ENCODE peak calls at places on chromosomes 11 and 22, in four cellular contexts. One of them, this sample, is unnamed.

GRCh38 chr11:14458377-14458776 is 41.2 kb downstream of the COPB1 start:
- DNase-seq in GM12878: no peak
- DNase-seq in K562: no peak
- DNase-seq in HepG2: no peak
- DNase-seq in this sample: no peak

GRCh38 chr11:130666781-130667251 is 218.4 kb downstream of the ADAMTS15 start:
- DNase-seq in GM12878: no peak
- DNase-seq in HepG2: no peak
- DNase-seq in K562: no peak
- DNase-seq in this sample: no peak

GRCh38 chr11:44634401-44635281 is 69.2 kb downstream of the CD82 start:
- DNase-seq in K562: peak; percentile 69
- DNase-seq in HepG2: no peak
- DNase-seq in GM12878: no peak
- DNase-seq in this sample: peak; percentile 46

GRCh38 chr22:45731041-45731797 is 59.6 kb downstream of the ATXN10 start:
- DNase-seq in K562: no peak
- DNase-seq in GM12878: no peak
- DNase-seq in HepG2: no peak
- DNase-seq in this sample: no peak

GRCh38 chr11:9039194-9039593 is 35.4 kb upstream of the NRIP3 start:
- DNase-seq in GM12878: peak; percentile 19
- DNase-seq in K562: peak; percentile 10
- DNase-seq in HepG2: no peak
- DNase-seq in this sample: no peak

GRCh38 chr22:33746501-33746928 is 173.8 kb downstream of the LARGE1 start:
- DNase-seq in GM12878: no peak
- DNase-seq in K562: no peak
- DNase-seq in HepG2: peak; percentile 35
- DNase-seq in this sample: no peak

GRCh38 chr22:37999640-38000272 is 15.4 kb upstream of the SOX10 start:
- DNase-seq in HepG2: no peak
- DNase-seq in K562: peak; percentile 12
- DNase-seq in GM12878: no peak
- DNase-seq in this sample: peak; percentile 57

GRCh38 chr22:46446799-46447198 is 90.6 kb downstream of the CELSR1 start:
- DNase-seq in HepG2: no peak
- DNase-seq in GM12878: no peak
- DNase-seq in K562: no peak
- DNase-seq in this sample: peak; percentile 26

GRCh38 chr11:70839851-70840250 is 412.5 kb downstream of the SHANK2 start:
- DNase-seq in HepG2: no peak
- DNase-seq in GM12878: no peak
- DNase-seq in K562: no peak
- DNase-seq in this sample: no peak

GRCh38 chr11:13208921-13209320 is 68.7 kb upstream of the BMAL1 start:
- DNase-seq in GM12878: no peak
- DNase-seq in HepG2: no peak
- DNase-seq in K562: no peak
- DNase-seq in this sample: no peak

GRCh38 chr22:48322907-48323306 is 1504.8 kb downstream of the BRD1 start:
- DNase-seq in K562: no peak
- DNase-seq in GM12878: no peak
- DNase-seq in HepG2: no peak
- DNase-seq in this sample: no peak

GRCh38 chr11:71086687-71087258 is 165.6 kb downstream of the SHANK2 start:
- DNase-seq in K562: peak; percentile 21
- DNase-seq in HepG2: peak; percentile 34
- DNase-seq in GM12878: no peak
- DNase-seq in this sample: peak; percentile 34

GRCh38 chr11:23278121-23278520 is 417.8 kb upstream of the CCDC179 start:
- DNase-seq in HepG2: no peak
- DNase-seq in GM12878: no peak
- DNase-seq in K562: no peak
- DNase-seq in this sample: no peak

GRCh38 chr11:20278727-20279126 is 84.8 kb upstream of the HTATIP2 start:
- DNase-seq in K562: no peak
- DNase-seq in GM12878: no peak
- DNase-seq in HepG2: no peak
- DNase-seq in this sample: no peak

GRCh38 chr11:121035169-121035755 is 11.4 kb downstream of the TBCEL start:
- DNase-seq in HepG2: no peak
- DNase-seq in GM12878: no peak
- DNase-seq in K562: no peak
- DNase-seq in this sample: no peak

GRCh38 chr22:49636214-49636613 is 191.5 kb downstream of the BRD1 start:
- DNase-seq in GM12878: no peak
- DNase-seq in HepG2: no peak
- DNase-seq in K562: no peak
- DNase-seq in this sample: no peak

GRCh38 chr11:74154621-74155281 is 16.1 kb downstream of the C2CD3 start:
- DNase-seq in GM12878: no peak
- DNase-seq in K562: no peak
- DNase-seq in HepG2: no peak
- DNase-seq in this sample: no peak

GRCh38 chr11:6576471-6577373 is 26.7 kb downstream of the RRP8 start:
- DNase-seq in HepG2: no peak
- DNase-seq in K562: no peak
- DNase-seq in GM12878: no peak
- DNase-seq in this sample: no peak

GRCh38 chr22:25354456-25354855 is 135.0 kb downstream of the CRYBB2 start:
- DNase-seq in K562: no peak
- DNase-seq in HepG2: no peak
- DNase-seq in GM12878: no peak
- DNase-seq in this sample: no peak

GRCh38 chr22:36577019-36577418 is 48.1 kb upstream of the EIF3D start:
- DNase-seq in K562: no peak
- DNase-seq in GM12878: no peak
- DNase-seq in HepG2: peak; percentile 3
- DNase-seq in this sample: no peak

GRCh38 chr11:115164774-115165173 is 339.4 kb downstream of the CADM1 start:
- DNase-seq in HepG2: no peak
- DNase-seq in K562: no peak
- DNase-seq in GM12878: no peak
- DNase-seq in this sample: no peak

GRCh38 chr22:46090631-46091201 is 59.6 kb upstream of the PPARA start:
- DNase-seq in GM12878: no peak
- DNase-seq in K562: no peak
- DNase-seq in HepG2: no peak
- DNase-seq in this sample: no peak

GRCh38 chr11:111945198-111945597 is 8.1 kb downstream of the DIXDC1 start:
- DNase-seq in K562: no peak
- DNase-seq in HepG2: no peak
- DNase-seq in GM12878: no peak
- DNase-seq in this sample: no peak

DNA sequence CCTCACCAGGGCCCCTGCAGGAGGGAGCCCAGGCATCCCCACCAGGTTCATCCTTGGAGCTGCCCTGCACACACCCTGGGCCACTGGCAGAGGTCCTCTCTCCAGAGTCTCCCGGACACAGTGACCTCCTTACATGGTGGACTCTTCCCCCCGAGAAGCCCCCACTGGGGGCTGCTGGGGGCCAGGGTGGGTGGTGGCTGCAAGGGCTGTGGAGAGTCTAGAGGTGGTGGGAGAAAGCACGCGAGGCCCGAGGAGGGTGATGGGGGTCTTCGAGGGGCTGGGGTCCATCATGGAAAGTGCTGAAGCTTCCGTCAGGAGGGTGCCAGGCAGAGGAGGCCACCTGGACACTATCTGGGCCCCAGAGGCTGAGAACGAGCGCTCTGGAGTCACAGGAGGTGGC is 17.6 kb downstream of the PGA5 start:
- DNase-seq in HepG2: no peak
- DNase-seq in K562: no peak
- DNase-seq in GM12878: no peak
- DNase-seq in this sample: no peak
- TF ChIP-seq FOXK2 in HepG2: no peak
- TF ChIP-seq FOXK2 in K562: no peak
- TF ChIP-seq FOXK2 in GM12878: no peak
- TF ChIP-seq FOXK2 in this sample: no peak

GRCh38 chr11:86172894-86173293 is 71.7 kb upstream of the EED start:
- DNase-seq in HepG2: no peak
- DNase-seq in K562: peak; percentile 65
- DNase-seq in GM12878: no peak
- DNase-seq in this sample: no peak
- TF ChIP-seq FOXK2 in HepG2: no peak
- TF ChIP-seq FOXK2 in K562: no peak
- TF ChIP-seq FOXK2 in GM12878: no peak
- TF ChIP-seq FOXK2 in this sample: no peak

GRCh38 chr11:109789911-109790310 is 303.3 kb upstream of the ZC3H12C start:
- DNase-seq in K562: no peak
- DNase-seq in HepG2: no peak
- DNase-seq in GM12878: no peak
- DNase-seq in this sample: no peak
- TF ChIP-seq FOXK2 in K562: no peak
- TF ChIP-seq FOXK2 in HepG2: no peak
- TF ChIP-seq FOXK2 in GM12878: no peak
- TF ChIP-seq FOXK2 in this sample: no peak

GRCh38 chr11:32033491-32033890 is 57.4 kb upstream of the RCN1 start:
- DNase-seq in K562: no peak
- DNase-seq in GM12878: no peak
- DNase-seq in HepG2: no peak
- DNase-seq in this sample: no peak
- TF ChIP-seq FOXK2 in K562: no peak
- TF ChIP-seq FOXK2 in GM12878: no peak
- TF ChIP-seq FOXK2 in HepG2: no peak
- TF ChIP-seq FOXK2 in this sample: no peak

DNA sequence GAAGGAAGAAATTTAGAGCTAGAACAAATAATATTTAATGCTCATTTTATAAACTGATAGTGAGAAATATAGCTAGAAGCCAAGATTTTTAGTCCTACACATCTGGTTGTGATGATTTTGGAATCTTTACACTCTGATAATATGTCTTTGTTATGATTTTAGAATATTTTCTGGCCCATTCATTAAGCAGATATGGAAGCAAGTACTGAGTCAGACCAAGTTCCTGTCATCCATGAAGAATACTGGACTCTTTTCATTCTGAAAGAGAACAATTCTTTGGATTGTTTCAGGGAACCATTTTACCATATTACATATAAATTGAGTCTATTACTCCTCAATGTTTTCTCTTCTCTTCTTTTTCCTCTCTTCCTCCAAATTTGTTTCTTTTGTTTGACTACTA is 227.4 kb downstream of the TMEM135 start:
- DNase-seq in K562: no peak
- DNase-seq in GM12878: no peak
- DNase-seq in HepG2: no peak
- DNase-seq in this sample: no peak
- TF ChIP-seq FOXK2 in K562: no peak
- TF ChIP-seq FOXK2 in GM12878: no peak
- TF ChIP-seq FOXK2 in HepG2: no peak
- TF ChIP-seq FOXK2 in this sample: no peak

DNA sequence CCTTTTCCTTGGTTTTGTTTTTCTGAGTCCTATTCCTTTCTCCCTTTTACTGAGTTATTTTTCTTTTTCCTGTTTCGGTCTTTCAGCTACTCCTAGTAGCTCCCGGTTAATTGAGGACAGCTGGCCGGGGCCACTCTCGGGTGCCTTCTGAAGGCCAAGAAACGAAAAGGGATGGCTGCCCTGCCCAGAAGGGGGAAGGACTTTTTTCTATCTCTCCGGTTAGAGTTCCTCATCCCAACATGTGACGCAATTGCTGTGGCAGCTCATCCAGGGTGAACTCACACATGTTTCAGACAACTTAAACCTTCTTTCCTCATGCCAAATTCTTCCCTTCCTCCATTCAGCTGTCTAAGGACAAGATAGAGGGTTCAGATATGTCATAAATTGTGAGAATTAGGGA is 83.6 kb downstream of the PIWIL4 start:
- DNase-seq in HepG2: no peak
- DNase-seq in GM12878: no peak
- DNase-seq in K562: no peak
- DNase-seq in this sample: no peak
- TF ChIP-seq FOXK2 in HepG2: no peak
- TF ChIP-seq FOXK2 in GM12878: no peak
- TF ChIP-seq FOXK2 in K562: no peak
- TF ChIP-seq FOXK2 in this sample: no peak

This sample was measured in HEK293T.